ENCODE peak calls at places on chromosomes 16 and 17, in eight cellular contexts. One of them, this sample, is unnamed.

GRCh38 chr16:81446318-81447275 is 2.0 kb downstream of the CMIP start:
- DNase-seq in Peyer's patch: peak; percentile 44
- DNase-seq in hepatocyte: peak; percentile 52
- DNase-seq in BE2C: no peak
- DNase-seq in pancreas: peak; percentile 78
- DNase-seq in A549: peak; percentile 82
- DNase-seq in body of pancreas: peak; percentile 52
- DNase-seq in heart left ventricle: no peak
- DNase-seq in this sample: peak; percentile 68

GRCh38 chr17:37720989-37721388 is 23.9 kb downstream of the HNF1B start:
- DNase-seq in body of pancreas: no peak
- DNase-seq in BE2C: no peak
- DNase-seq in pancreas: no peak
- DNase-seq in hepatocyte: no peak
- DNase-seq in A549: no peak
- DNase-seq in heart left ventricle: no peak
- DNase-seq in Peyer's patch: no peak
- DNase-seq in this sample: no peak

GRCh38 chr17:74110467-74110866 is 93.0 kb upstream of the RPL38 start:
- DNase-seq in pancreas: no peak
- DNase-seq in body of pancreas: no peak
- DNase-seq in BE2C: no peak
- DNase-seq in hepatocyte: no peak
- DNase-seq in heart left ventricle: no peak
- DNase-seq in Peyer's patch: no peak
- DNase-seq in A549: no peak
- DNase-seq in this sample: no peak

GRCh38 chr17:75146597-75146996 is 7.7 kb downstream of the JPT1 start:
- DNase-seq in BE2C: no peak
- DNase-seq in pancreas: no peak
- DNase-seq in A549: no peak
- DNase-seq in body of pancreas: no peak
- DNase-seq in Peyer's patch: no peak
- DNase-seq in hepatocyte: no peak
- DNase-seq in heart left ventricle: no peak
- DNase-seq in this sample: no peak

GRCh38 chr17:50693041-50693682 is 14.6 kb downstream of the ANKRD40 start:
- DNase-seq in A549: peak; percentile 92
- DNase-seq in BE2C: no peak
- DNase-seq in body of pancreas: no peak
- DNase-seq in heart left ventricle: no peak
- DNase-seq in pancreas: no peak
- DNase-seq in hepatocyte: no peak
- DNase-seq in Peyer's patch: no peak
- DNase-seq in this sample: no peak

GRCh38 chr17:2259769-2260536 is 43.6 kb downstream of the SMG6 start:
- DNase-seq in A549: no peak
- DNase-seq in Peyer's patch: peak; percentile 68
- DNase-seq in body of pancreas: no peak
- DNase-seq in pancreas: no peak
- DNase-seq in hepatocyte: peak; percentile 24
- DNase-seq in BE2C: no peak
- DNase-seq in heart left ventricle: no peak
- DNase-seq in this sample: no peak

GRCh38 chr17:50627782-50628601 is 6.7 kb upstream of the ABCC3 start:
- DNase-seq in hepatocyte: peak; percentile 90
- DNase-seq in BE2C: peak; percentile 37
- DNase-seq in heart left ventricle: no peak
- DNase-seq in pancreas: peak; percentile 41
- DNase-seq in Peyer's patch: no peak
- DNase-seq in body of pancreas: no peak
- DNase-seq in A549: peak; percentile 77
- DNase-seq in this sample: peak; percentile 89

GRCh38 chr17:48791128-48792032 is 25.6 kb downstream of the TTLL6 start:
- DNase-seq in A549: peak; percentile 92
- DNase-seq in body of pancreas: peak; percentile 83
- DNase-seq in BE2C: peak; percentile 66
- DNase-seq in pancreas: peak; percentile 80
- DNase-seq in Peyer's patch: peak; percentile 27
- DNase-seq in hepatocyte: peak; percentile 91
- DNase-seq in heart left ventricle: peak; percentile 77
- DNase-seq in this sample: peak; percentile 98

GRCh38 chr16:15708096-15708495 is 58.1 kb downstream of the NDE1 start:
- DNase-seq in hepatocyte: no peak
- DNase-seq in heart left ventricle: no peak
- DNase-seq in A549: no peak
- DNase-seq in body of pancreas: no peak
- DNase-seq in BE2C: no peak
- DNase-seq in Peyer's patch: no peak
- DNase-seq in pancreas: no peak
- DNase-seq in this sample: no peak

GRCh38 chr16:28258571-28258970 is 33.8 kb upstream of the SBK1 start:
- DNase-seq in hepatocyte: peak; percentile 43
- DNase-seq in body of pancreas: peak; percentile 30
- DNase-seq in A549: no peak
- DNase-seq in pancreas: peak; percentile 19
- DNase-seq in BE2C: no peak
- DNase-seq in Peyer's patch: no peak
- DNase-seq in heart left ventricle: peak; percentile 67
- DNase-seq in this sample: peak; percentile 73
- H3K4me3 ChIP-seq in hepatocyte: no peak overlapping the region
- H3K4me3 ChIP-seq in body of pancreas: no peak overlapping the region
- H3K4me3 ChIP-seq in A549: no peak overlapping the region
- H3K4me3 ChIP-seq in pancreas: no peak overlapping the region
- H3K4me3 ChIP-seq in BE2C: no peak overlapping the region
- H3K4me3 ChIP-seq in Peyer's patch: no peak overlapping the region
- H3K4me3 ChIP-seq in heart left ventricle: peak overlapping the region; percentile 65
- H3K4me3 ChIP-seq in this sample: no peak overlapping the region

DNA sequence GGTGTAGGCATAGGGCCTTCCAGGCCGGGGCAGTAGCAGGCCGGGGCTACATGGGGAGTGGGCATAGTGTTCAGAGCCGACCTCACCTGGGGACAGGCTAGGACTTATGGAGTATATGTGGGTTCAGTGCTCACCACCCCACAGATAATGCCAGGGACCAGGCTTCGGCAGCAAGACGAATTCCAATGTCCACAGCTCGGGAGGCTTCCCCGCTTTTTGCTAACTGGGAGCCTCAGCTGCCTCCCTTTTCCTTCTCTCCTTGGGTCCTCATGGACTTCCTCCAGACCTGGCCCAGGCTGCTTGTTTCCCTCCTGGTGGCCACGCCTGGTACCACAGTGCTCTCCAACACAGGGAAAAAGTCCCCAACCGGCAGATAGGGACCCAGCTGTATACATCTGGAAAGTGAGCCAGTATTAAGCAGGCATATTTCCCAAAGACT is 20.1 kb upstream of the SLC46A1 start:
- DNase-seq in BE2C: peak; percentile 27
- DNase-seq in A549: peak; percentile 47
- DNase-seq in heart left ventricle: no peak
- DNase-seq in hepatocyte: no peak
- DNase-seq in pancreas: no peak
- DNase-seq in body of pancreas: no peak
- DNase-seq in Peyer's patch: no peak
- DNase-seq in this sample: peak; percentile 93
- TF ChIP-seq CTCF in BE2C: peak; percentile 42
- TF ChIP-seq CTCF in A549: no peak
- TF ChIP-seq CTCF in heart left ventricle: no peak
- TF ChIP-seq CTCF in hepatocyte: peak; percentile 6
- TF ChIP-seq CTCF in pancreas: peak; percentile 10
- TF ChIP-seq CTCF in body of pancreas: peak; percentile 28
- TF ChIP-seq CTCF in Peyer's patch: no peak
- TF ChIP-seq CTCF in this sample: peak; percentile 78

DNA sequence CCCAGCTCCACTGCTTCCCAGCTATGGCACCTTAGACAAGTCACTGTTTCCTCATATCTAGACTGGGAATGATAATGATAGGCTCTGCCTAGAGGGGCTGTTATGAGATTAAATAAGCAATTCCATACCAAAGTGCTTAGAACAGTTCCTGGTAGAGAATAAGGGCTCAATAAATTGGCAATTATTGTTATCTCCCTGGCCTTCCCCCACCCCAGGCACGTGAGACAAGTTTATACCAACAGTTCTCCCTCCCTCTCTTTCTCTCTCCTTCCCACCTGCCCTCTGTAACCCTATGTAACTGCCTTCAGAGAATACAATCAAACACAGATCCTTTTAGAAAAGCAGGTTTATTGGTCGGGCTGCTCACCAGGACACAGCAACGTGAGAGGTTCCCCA is 13.9 kb upstream of the STAT3 start:
- DNase-seq in pancreas: no peak
- DNase-seq in hepatocyte: peak; percentile 57
- DNase-seq in A549: no peak
- DNase-seq in BE2C: no peak
- DNase-seq in heart left ventricle: no peak
- DNase-seq in Peyer's patch: no peak
- DNase-seq in body of pancreas: no peak
- DNase-seq in this sample: no peak
- H3K4me1 ChIP-seq in pancreas: no peaks in the 10 kb centered on the region
- H3K4me1 ChIP-seq in hepatocyte: peaks cover 20% of the 10 kb centered on the region
- H3K4me1 ChIP-seq in A549: peaks cover 61% of the 10 kb centered on the region
- H3K4me1 ChIP-seq in BE2C: no peaks in the 10 kb centered on the region
- H3K4me1 ChIP-seq in heart left ventricle: peaks cover 73% of the 10 kb centered on the region
- H3K4me1 ChIP-seq in Peyer's patch: no peaks in the 10 kb centered on the region
- H3K4me1 ChIP-seq in body of pancreas: peaks cover 32% of the 10 kb centered on the region
- H3K4me1 ChIP-seq in this sample: no peaks in the 10 kb centered on the region

GRCh38 chr16:69087161-69087581 is 18.3 kb upstream of the HAS3 start:
- DNase-seq in BE2C: no peak
- DNase-seq in A549: no peak
- DNase-seq in Peyer's patch: no peak
- DNase-seq in heart left ventricle: no peak
- DNase-seq in hepatocyte: no peak
- DNase-seq in pancreas: no peak
- DNase-seq in body of pancreas: no peak
- DNase-seq in this sample: no peak

GRCh38 chr16:69088684-69089083 is 16.8 kb upstream of the HAS3 start:
- DNase-seq in pancreas: no peak
- DNase-seq in heart left ventricle: no peak
- DNase-seq in hepatocyte: no peak
- DNase-seq in A549: no peak
- DNase-seq in body of pancreas: no peak
- DNase-seq in BE2C: no peak
- DNase-seq in Peyer's patch: no peak
- DNase-seq in this sample: peak; percentile 35

GRCh38 chr16:69085032-69085695 is 20.3 kb upstream of the HAS3 start:
- DNase-seq in heart left ventricle: no peak
- DNase-seq in hepatocyte: no peak
- DNase-seq in Peyer's patch: no peak
- DNase-seq in pancreas: no peak
- DNase-seq in body of pancreas: no peak
- DNase-seq in A549: no peak
- DNase-seq in BE2C: no peak
- DNase-seq in this sample: no peak

GRCh38 chr16:69084301-69084700 is 21.2 kb upstream of the HAS3 start:
- DNase-seq in body of pancreas: no peak
- DNase-seq in BE2C: no peak
- DNase-seq in hepatocyte: no peak
- DNase-seq in Peyer's patch: no peak
- DNase-seq in pancreas: no peak
- DNase-seq in heart left ventricle: no peak
- DNase-seq in A549: no peak
- DNase-seq in this sample: peak; percentile 36

DNA sequence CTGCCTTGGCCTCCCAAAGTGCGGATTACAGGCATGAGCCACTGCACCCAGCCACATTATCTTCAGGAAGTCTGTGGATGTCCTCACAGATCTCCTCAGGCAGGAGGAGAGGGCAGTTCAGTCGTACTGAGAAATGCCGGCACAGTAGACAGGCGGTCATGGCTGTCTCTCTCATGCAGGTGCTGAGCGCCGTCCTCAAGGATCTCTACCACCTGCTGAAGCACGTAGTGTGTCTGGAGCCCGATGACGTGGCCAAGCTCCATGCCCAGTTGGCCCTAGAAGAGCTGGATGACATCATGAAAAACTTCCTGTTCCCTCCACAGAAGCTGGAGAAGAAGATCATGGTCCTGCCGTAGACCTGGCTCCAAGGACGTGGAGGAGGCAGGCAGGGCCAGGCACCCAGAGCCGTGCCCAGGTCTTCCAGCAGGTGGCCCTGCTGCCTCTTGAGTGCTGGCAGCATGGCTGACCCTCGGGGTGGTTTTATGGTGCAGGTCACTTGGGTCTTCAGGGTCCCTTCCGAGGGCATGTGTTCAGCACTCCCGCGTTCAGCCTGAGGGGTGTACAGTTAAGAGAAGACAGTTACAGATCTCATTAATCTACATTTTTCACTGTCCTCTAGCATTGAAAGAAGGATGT is 22.0 kb upstream of the HAS3 start:
- DNase-seq in pancreas: no peak
- DNase-seq in hepatocyte: no peak
- DNase-seq in A549: no peak
- DNase-seq in BE2C: no peak
- DNase-seq in heart left ventricle: no peak
- DNase-seq in body of pancreas: no peak
- DNase-seq in Peyer's patch: no peak
- DNase-seq in this sample: peak; percentile 75
- H3K4me3 ChIP-seq in pancreas: no peak overlapping the region
- H3K4me3 ChIP-seq in hepatocyte: no peak overlapping the region
- H3K4me3 ChIP-seq in A549: no peak overlapping the region
- H3K4me3 ChIP-seq in BE2C: no peak overlapping the region
- H3K4me3 ChIP-seq in heart left ventricle: no peak overlapping the region
- H3K4me3 ChIP-seq in body of pancreas: no peak overlapping the region
- H3K4me3 ChIP-seq in Peyer's patch: no peak overlapping the region
- H3K4me3 ChIP-seq in this sample: no peak overlapping the region

DNA sequence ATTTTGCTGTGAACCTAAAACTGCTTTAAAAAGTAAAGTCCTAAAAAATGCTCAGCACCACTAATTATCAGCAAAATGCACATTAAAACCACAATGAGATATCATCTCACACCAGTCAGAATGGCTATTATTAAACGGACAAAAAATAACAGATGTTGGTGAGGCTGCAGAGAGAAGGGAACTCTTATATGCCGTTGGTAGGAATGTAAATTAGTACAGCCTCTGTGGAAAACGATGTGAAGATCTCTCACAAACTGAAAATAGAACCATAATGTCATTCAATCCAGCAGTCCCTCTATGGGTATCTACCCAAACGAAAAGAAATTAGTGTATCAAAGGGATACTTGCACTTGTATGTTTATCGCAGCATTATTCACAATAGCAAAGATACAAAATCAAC is 9.8 kb upstream of the ULK2 start:
- DNase-seq in A549: no peak
- DNase-seq in heart left ventricle: no peak
- DNase-seq in Peyer's patch: no peak
- DNase-seq in body of pancreas: no peak
- DNase-seq in hepatocyte: no peak
- DNase-seq in BE2C: no peak
- DNase-seq in pancreas: no peak
- DNase-seq in this sample: no peak
- TF ChIP-seq CTCF in A549: no peak
- TF ChIP-seq CTCF in heart left ventricle: no peak
- TF ChIP-seq CTCF in Peyer's patch: no peak
- TF ChIP-seq CTCF in body of pancreas: no peak
- TF ChIP-seq CTCF in hepatocyte: no peak
- TF ChIP-seq CTCF in BE2C: no peak
- TF ChIP-seq CTCF in pancreas: no peak
- TF ChIP-seq CTCF in this sample: no peak

DNA sequence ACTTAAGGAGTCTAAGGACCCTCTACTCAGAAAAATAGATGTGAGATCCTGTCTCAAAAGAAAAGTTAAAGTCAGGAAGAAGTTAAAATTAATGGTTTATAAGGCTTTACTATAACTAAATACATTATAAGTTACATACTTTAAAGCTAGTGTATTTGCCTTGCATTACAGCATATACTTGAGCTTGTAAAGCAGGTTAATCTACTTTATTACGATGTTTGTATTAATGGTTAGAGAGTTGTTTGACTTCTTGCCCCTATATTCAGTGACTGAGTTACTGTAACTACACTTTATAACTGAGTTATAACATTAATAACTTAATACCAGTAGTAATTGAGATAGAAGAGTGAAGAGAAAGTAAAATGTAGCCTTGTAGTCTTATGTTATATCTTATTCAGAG is 22.8 kb downstream of the CLTC start:
- DNase-seq in A549: no peak
- DNase-seq in hepatocyte: no peak
- DNase-seq in heart left ventricle: no peak
- DNase-seq in BE2C: no peak
- DNase-seq in body of pancreas: no peak
- DNase-seq in Peyer's patch: no peak
- DNase-seq in pancreas: no peak
- DNase-seq in this sample: no peak
- H3K4me1 ChIP-seq in A549: peaks cover 39% of the 10 kb centered on the region
- H3K4me1 ChIP-seq in hepatocyte: peaks cover 24% of the 10 kb centered on the region
- H3K4me1 ChIP-seq in heart left ventricle: peaks cover 85% of the 10 kb centered on the region
- H3K4me1 ChIP-seq in BE2C: no peaks in the 10 kb centered on the region
- H3K4me1 ChIP-seq in body of pancreas: peaks cover 35% of the 10 kb centered on the region
- H3K4me1 ChIP-seq in Peyer's patch: no peaks in the 10 kb centered on the region
- H3K4me1 ChIP-seq in pancreas: peaks cover 15% of the 10 kb centered on the region
- H3K4me1 ChIP-seq in this sample: peaks cover 2% of the 10 kb centered on the region

This sample was measured in endodermal cell.